ENCODE peak calls at places on chromosome 11, in ten cellular contexts. One of them, this sample, is unnamed.

GRCh38 chr11:76700177-76701100 is 29.9 kb upstream of the LRRC32 start:
- DNase-seq in fibroblast of mammary gland: peak
- DNase-seq in AML-193: no peak
- DNase-seq in mucosa of gallbladder: no peak
- DNase-seq in iris pigment epithelial cell: peak
- DNase-seq in dermis blood vessel endothelial cell: peak
- DNase-seq in stimulated activated CD8-positive, alpha-beta memory T cell treated with anti-CD3 and anti-CD28 coated beads, Interleukin-12 subunit alpha, Interleukin-12 subunit beta, amount 100 ng/mL, for 1 hour: no peak
- DNase-seq in NCI-H510A treated with DMSO at 0.1 percent for 48 hours: no peak
- DNase-seq in smooth muscle cell of the brain vasculature: peak
- DNase-seq in activated T-cell treated with anti-CD3 and anti-CD28 coated beads for 1 hour: no peak
- DNase-seq in this sample: no peak

GRCh38 chr11:123478352-123478986 is 48.4 kb downstream of the GRAMD1B start:
- DNase-seq in NCI-H510A treated with DMSO at 0.1 percent for 48 hours: peak
- DNase-seq in AML-193: peak
- DNase-seq in mucosa of gallbladder: peak
- DNase-seq in fibroblast of mammary gland: peak
- DNase-seq in dermis blood vessel endothelial cell: peak
- DNase-seq in iris pigment epithelial cell: peak
- DNase-seq in smooth muscle cell of the brain vasculature: peak
- DNase-seq in stimulated activated CD8-positive, alpha-beta memory T cell treated with anti-CD3 and anti-CD28 coated beads, Interleukin-12 subunit alpha, Interleukin-12 subunit beta, amount 100 ng/mL, for 1 hour: no peak
- DNase-seq in activated T-cell treated with anti-CD3 and anti-CD28 coated beads for 1 hour: no peak
- DNase-seq in this sample: no peak

GRCh38 chr11:95364324-95365295 is 133.6 kb upstream of the SESN3 start:
- DNase-seq in stimulated activated CD8-positive, alpha-beta memory T cell treated with anti-CD3 and anti-CD28 coated beads, Interleukin-12 subunit alpha, Interleukin-12 subunit beta, amount 100 ng/mL, for 1 hour: no peak
- DNase-seq in smooth muscle cell of the brain vasculature: no peak
- DNase-seq in NCI-H510A treated with DMSO at 0.1 percent for 48 hours: no peak
- DNase-seq in dermis blood vessel endothelial cell: no peak
- DNase-seq in mucosa of gallbladder: peak
- DNase-seq in AML-193: no peak
- DNase-seq in activated T-cell treated with anti-CD3 and anti-CD28 coated beads for 1 hour: no peak
- DNase-seq in iris pigment epithelial cell: peak
- DNase-seq in fibroblast of mammary gland: peak
- DNase-seq in this sample: no peak

GRCh38 chr11:118295834-118296454 is 8.6 kb upstream of the CD3E start:
- DNase-seq in activated T-cell treated with anti-CD3 and anti-CD28 coated beads for 1 hour: peak
- DNase-seq in stimulated activated CD8-positive, alpha-beta memory T cell treated with anti-CD3 and anti-CD28 coated beads, Interleukin-12 subunit alpha, Interleukin-12 subunit beta, amount 100 ng/mL, for 1 hour: no peak
- DNase-seq in dermis blood vessel endothelial cell: peak
- DNase-seq in iris pigment epithelial cell: peak
- DNase-seq in mucosa of gallbladder: peak
- DNase-seq in NCI-H510A treated with DMSO at 0.1 percent for 48 hours: no peak
- DNase-seq in fibroblast of mammary gland: peak
- DNase-seq in AML-193: peak
- DNase-seq in smooth muscle cell of the brain vasculature: no peak
- DNase-seq in this sample: no peak

GRCh38 chr11:17547051-17547577 is at the start of gene OTOG:
- DNase-seq in NCI-H510A treated with DMSO at 0.1 percent for 48 hours: peak
- DNase-seq in activated T-cell treated with anti-CD3 and anti-CD28 coated beads for 1 hour: no peak
- DNase-seq in dermis blood vessel endothelial cell: no peak
- DNase-seq in stimulated activated CD8-positive, alpha-beta memory T cell treated with anti-CD3 and anti-CD28 coated beads, Interleukin-12 subunit alpha, Interleukin-12 subunit beta, amount 100 ng/mL, for 1 hour: no peak
- DNase-seq in iris pigment epithelial cell: no peak
- DNase-seq in mucosa of gallbladder: no peak
- DNase-seq in smooth muscle cell of the brain vasculature: no peak
- DNase-seq in AML-193: no peak
- DNase-seq in fibroblast of mammary gland: peak
- DNase-seq in this sample: no peak

GRCh38 chr11:68269414-68270081 is 2.2 kb downstream of the C11orf24 start:
- DNase-seq in NCI-H510A treated with DMSO at 0.1 percent for 48 hours: no peak
- DNase-seq in iris pigment epithelial cell: peak
- DNase-seq in activated T-cell treated with anti-CD3 and anti-CD28 coated beads for 1 hour: no peak
- DNase-seq in AML-193: no peak
- DNase-seq in smooth muscle cell of the brain vasculature: no peak
- DNase-seq in mucosa of gallbladder: no peak
- DNase-seq in stimulated activated CD8-positive, alpha-beta memory T cell treated with anti-CD3 and anti-CD28 coated beads, Interleukin-12 subunit alpha, Interleukin-12 subunit beta, amount 100 ng/mL, for 1 hour: no peak
- DNase-seq in fibroblast of mammary gland: peak
- DNase-seq in dermis blood vessel endothelial cell: peak
- DNase-seq in this sample: no peak

GRCh38 chr11:20754957-20755356 is 85.6 kb downstream of the NELL1 start:
- DNase-seq in activated T-cell treated with anti-CD3 and anti-CD28 coated beads for 1 hour: no peak
- DNase-seq in mucosa of gallbladder: no peak
- DNase-seq in dermis blood vessel endothelial cell: no peak
- DNase-seq in AML-193: peak
- DNase-seq in stimulated activated CD8-positive, alpha-beta memory T cell treated with anti-CD3 and anti-CD28 coated beads, Interleukin-12 subunit alpha, Interleukin-12 subunit beta, amount 100 ng/mL, for 1 hour: no peak
- DNase-seq in fibroblast of mammary gland: no peak
- DNase-seq in smooth muscle cell of the brain vasculature: no peak
- DNase-seq in NCI-H510A treated with DMSO at 0.1 percent for 48 hours: peak
- DNase-seq in iris pigment epithelial cell: peak
- DNase-seq in this sample: peak

GRCh38 chr11:108398439-108398838 is 68.9 kb downstream of the C11orf65 start:
- DNase-seq in iris pigment epithelial cell: no peak
- DNase-seq in activated T-cell treated with anti-CD3 and anti-CD28 coated beads for 1 hour: no peak
- DNase-seq in fibroblast of mammary gland: no peak
- DNase-seq in stimulated activated CD8-positive, alpha-beta memory T cell treated with anti-CD3 and anti-CD28 coated beads, Interleukin-12 subunit alpha, Interleukin-12 subunit beta, amount 100 ng/mL, for 1 hour: no peak
- DNase-seq in dermis blood vessel endothelial cell: no peak
- DNase-seq in NCI-H510A treated with DMSO at 0.1 percent for 48 hours: no peak
- DNase-seq in AML-193: no peak
- DNase-seq in mucosa of gallbladder: no peak
- DNase-seq in smooth muscle cell of the brain vasculature: no peak
- DNase-seq in this sample: no peak

GRCh38 chr11:76721755-76722677 is 51.5 kb upstream of the LRRC32 start:
- DNase-seq in iris pigment epithelial cell: peak
- DNase-seq in activated T-cell treated with anti-CD3 and anti-CD28 coated beads for 1 hour: peak
- DNase-seq in AML-193: peak
- DNase-seq in mucosa of gallbladder: peak
- DNase-seq in NCI-H510A treated with DMSO at 0.1 percent for 48 hours: peak
- DNase-seq in dermis blood vessel endothelial cell: peak
- DNase-seq in stimulated activated CD8-positive, alpha-beta memory T cell treated with anti-CD3 and anti-CD28 coated beads, Interleukin-12 subunit alpha, Interleukin-12 subunit beta, amount 100 ng/mL, for 1 hour: peak
- DNase-seq in smooth muscle cell of the brain vasculature: peak
- DNase-seq in fibroblast of mammary gland: peak
- DNase-seq in this sample: no peak

GRCh38 chr11:81658722-81659121 is 1074.9 kb downstream of the FAM181B start:
- DNase-seq in dermis blood vessel endothelial cell: no peak
- DNase-seq in fibroblast of mammary gland: peak
- DNase-seq in stimulated activated CD8-positive, alpha-beta memory T cell treated with anti-CD3 and anti-CD28 coated beads, Interleukin-12 subunit alpha, Interleukin-12 subunit beta, amount 100 ng/mL, for 1 hour: no peak
- DNase-seq in AML-193: peak
- DNase-seq in iris pigment epithelial cell: peak
- DNase-seq in mucosa of gallbladder: no peak
- DNase-seq in activated T-cell treated with anti-CD3 and anti-CD28 coated beads for 1 hour: no peak
- DNase-seq in NCI-H510A treated with DMSO at 0.1 percent for 48 hours: no peak
- DNase-seq in smooth muscle cell of the brain vasculature: no peak
- DNase-seq in this sample: peak

GRCh38 chr11:134647066-134647746 is 235.2 kb upstream of the B3GAT1 start:
- DNase-seq in smooth muscle cell of the brain vasculature: no peak
- DNase-seq in AML-193: no peak
- DNase-seq in NCI-H510A treated with DMSO at 0.1 percent for 48 hours: no peak
- DNase-seq in stimulated activated CD8-positive, alpha-beta memory T cell treated with anti-CD3 and anti-CD28 coated beads, Interleukin-12 subunit alpha, Interleukin-12 subunit beta, amount 100 ng/mL, for 1 hour: no peak
- DNase-seq in iris pigment epithelial cell: no peak
- DNase-seq in activated T-cell treated with anti-CD3 and anti-CD28 coated beads for 1 hour: no peak
- DNase-seq in mucosa of gallbladder: no peak
- DNase-seq in dermis blood vessel endothelial cell: no peak
- DNase-seq in fibroblast of mammary gland: no peak
- DNase-seq in this sample: peak

This sample was measured in NK-92 treated with Interleukin-12 subunit alpha and Interleukin-12 subunit beta, amount 100 ng/mL, for 24 hours.